ENCODE peak calls at places on chromosomes 16 and 17, in seven cellular contexts. Z is amygdala, G is mesenchymal stem cell, O is IMR-90, W is GM12865, K is sciatic nerve, A is AG04450. Y is an unnamed sample.

GRCh38 chr17:76700627-76701470 is 9.9 kb downstream of the MXRA7 start:
- DNase-seq in A (peak), W (no peak), K (no peak), G (peak), O (peak), Z (no peak), Y (peak)

GRCh38 chr16:27154573-27155521 is 48.5 kb upstream of the KDM8 start:
- DNase-seq in O (peak), A (no peak), K (peak), W (peak), G (peak), Z (no peak), Y (no peak)

GRCh38 chr16:50884066-50884860 is 142.4 kb downstream of the CYLD start:
- DNase-seq in Z (no peak), A (no peak), W (peak), O (no peak), K (no peak), G (no peak), Y (no peak)

GRCh38 chr17:55811536-55811935 is 60.7 kb downstream of the PCTP start:
- DNase-seq in Z (no peak), K (no peak), W (no peak), A (no peak), G (no peak), O (no peak), Y (no peak)

GRCh38 chr16:47815655-47816054 is 340.1 kb downstream of the ABCC12 start:
- DNase-seq in O (no peak), G (peak), K (no peak), W (no peak), A (no peak), Z (no peak), Y (no peak)

GRCh38 chr16:53091508-53092211 is 36.9 kb downstream of the CHD9 start:
- DNase-seq in G (peak), O (peak), Z (peak), K (peak), A (peak), W (peak), Y (peak)

GRCh38 chr17:67983289-67983688 is 13.0 kb downstream of the C17orf58 start:
- DNase-seq in W (no peak), A (no peak), O (no peak), K (no peak), Z (no peak), G (no peak), Y (no peak)

GRCh38 chr17:74176546-74177001 is 26.9 kb upstream of the RPL38 start:
- DNase-seq in G (peak), K (peak), Z (peak), W (peak), O (peak), A (no peak), Y (no peak)

GRCh38 chr17:75406222-75406615 is 741 bp upstream of the GRB2 start:
- DNase-seq in G (no peak), W (peak), K (peak), Z (no peak), A (no peak), O (no peak), Y (no peak)

GRCh38 chr17:59746849-59747445 is 39.5 kb downstream of the VMP1 start:
- DNase-seq in O (peak), G (peak), W (peak), A (no peak), Z (no peak), K (no peak), Y (no peak)

GRCh38 chr17:82235775-82236141 is 6.9 kb downstream of the SLC16A3 start:
- DNase-seq in K (no peak), G (no peak), Z (no peak), W (no peak), A (no peak), O (no peak), Y (no peak)

GRCh38 chr16:31093132-31093703 is 1.4 kb downstream of the VKORC1 start:
- DNase-seq in K (no peak), W (no peak), A (no peak), G (no peak), O (peak), Z (peak), Y (no peak)

GRCh38 chr17:55731586-55732250 is 9.1 kb upstream of the TMEM100 start:
- DNase-seq in W (no peak), A (no peak), K (peak), O (peak), Z (no peak), G (peak), Y (peak)

GRCh38 chr16:84919267-84919666 is 92.1 kb downstream of the ZDHHC7 start:
- DNase-seq in G (peak), Z (no peak), W (no peak), K (no peak), O (peak), A (no peak), Y (no peak)

GRCh38 chr17:15341385-15341849 is at the start of gene TEKT3:
- DNase-seq in K (peak), G (peak), A (peak), W (no peak), O (peak), Z (peak), Y (peak)

GRCh38 chr16:20735504-20735903 is 6.1 kb downstream of the THUMPD1 start:
- DNase-seq in O (peak), A (no peak), K (no peak), G (no peak), W (no peak), Z (no peak), Y (no peak)

GRCh38 chr17:68355093-68355492 is 63.8 kb downstream of the ARSG start:
- DNase-seq in O (peak), A (no peak), W (no peak), G (peak), K (no peak), Z (no peak), Y (peak)

GRCh38 chr17:1304522-1304921 is 25.1 kb downstream of the TRARG1 start:
- DNase-seq in O (no peak), W (no peak), G (no peak), Z (no peak), A (no peak), K (no peak), Y (no peak)

GRCh38 chr16:8571061-8571596 is 19.2 kb downstream of the TMEM114 start:
- DNase-seq in W (no peak), G (peak), K (no peak), A (no peak), O (peak), Z (no peak), Y (no peak)

GRCh38 chr16:88815901-88816589 is 4.3 kb upstream of the APRT start:
- DNase-seq in O (no peak), Z (no peak), K (no peak), A (no peak), W (peak), G (peak), Y (no peak)

GRCh38 chr16:89720520-89720858 is 209 bp downstream of the VPS9D1 start:
- DNase-seq in O (no peak), Z (no peak), W (no peak), A (no peak), K (no peak), G (peak), Y (no peak)

GRCh38 chr16:1900452-1900774 is 17.8 kb downstream of the HS3ST6 start:
- DNase-seq in A (no peak), G (no peak), O (no peak), K (no peak), Z (no peak), W (no peak), Y (no peak)

GRCh38 chr16:71499775-71500364 is 10.7 kb upstream of the ZNF19 start:
- DNase-seq in Z (no peak), G (peak), O (peak), W (peak), K (no peak), A (peak), Y (no peak)

GRCh38 chr17:50611639-50612038 is 23.0 kb upstream of the ABCC3 start:
- DNase-seq in W (no peak), Z (no peak), G (peak), K (no peak), A (no peak), O (peak), Y (no peak)

GRCh38 chr17:1724869-1725641 is 551 bp downstream of the WDR81 start:
- DNase-seq in A (no peak), K (no peak), W (no peak), G (no peak), O (no peak), Z (no peak), Y (no peak)

GRCh38 chr17:40963838-40964237 is 2.9 kb downstream of the KRT39 start:
- DNase-seq in A (no peak), W (peak), K (no peak), G (peak), O (no peak), Z (no peak), Y (no peak)

GRCh38 chr16:88195021-88195581 is 187.7 kb upstream of the ZNF469 start:
- DNase-seq in G (no peak), Z (no peak), W (no peak), K (peak), O (peak), A (no peak), Y (peak)

GRCh38 chr17:9725575-9725974 is 65.8 kb downstream of the DHRS7C start:
- DNase-seq in Z (no peak), O (no peak), K (no peak), A (no peak), G (no peak), W (no peak), Y (no peak)

GRCh38 chr16:14003119-14003570 is 68.0 kb upstream of the MRTFB start:
- DNase-seq in O (peak), W (no peak), K (peak), G (peak), Z (peak), A (no peak), Y (peak)

GRCh38 chr16:70692130-70692470 is 6.2 kb upstream of the MTSS2 start:
- DNase-seq in W (no peak), O (no peak), Z (no peak), G (no peak), A (no peak), K (no peak), Y (no peak)

GRCh38 chr16:81883235-81883634 is 104.1 kb downstream of the PLCG2 start:
- DNase-seq in K (no peak), Z (no peak), A (no peak), G (no peak), W (no peak), O (no peak), Y (no peak)

GRCh38 chr17:79607941-79608728 is 2.7 kb downstream of the RBFOX3 start:
- DNase-seq in K (no peak), A (no peak), Z (no peak), G (peak), O (no peak), W (no peak), Y (no peak)

GRCh38 chr16:86211800-86212199 is 298.5 kb upstream of the FOXF1 start:
- DNase-seq in Z (no peak), A (no peak), W (no peak), O (no peak), K (peak), G (no peak), Y (no peak)

Y was measured in skeletal muscle cell.